ENCODE peak calls at places on chromosomes 2 and 18, in ten cellular contexts. One of them, this sample, is unnamed.
A peak's percentile ranks its signal among the peaks of the same experiment; 100 is the strongest.

GRCh38 chr2:95025406-95026319 is at the start of gene MAL:
- DNase-seq in naive B cell: no peak
- DNase-seq in HuH-7: no peak
- DNase-seq in GM12878: no peak
- DNase-seq in GM04504: no peak
- DNase-seq in posterior vena cava: no peak
- DNase-seq in cardiac muscle cell: peak; percentile 38
- DNase-seq in stimulated activated naive B cell treated with anti-CD40 and anti-IgM and Interleukin-4, amounts not matched to agents 10 μg/mL and 1 μg/mL and 100 μg/mL, for 72 hours: no peak
- DNase-seq in fibroblast of the conjunctiva: no peak
- DNase-seq in mesendoderm: peak; percentile 52
- DNase-seq in this sample: no peak

GRCh38 chr2:169386621-169387235 is 24.4 kb upstream of the LRP2 start:
- DNase-seq in naive B cell: no peak
- DNase-seq in HuH-7: no peak
- DNase-seq in GM12878: no peak
- DNase-seq in GM04504: no peak
- DNase-seq in posterior vena cava: no peak
- DNase-seq in cardiac muscle cell: no peak
- DNase-seq in stimulated activated naive B cell treated with anti-CD40 and anti-IgM and Interleukin-4, amounts not matched to agents 10 μg/mL and 1 μg/mL and 100 μg/mL, for 72 hours: no peak
- DNase-seq in fibroblast of the conjunctiva: no peak
- DNase-seq in mesendoderm: no peak
- DNase-seq in this sample: no peak

GRCh38 chr2:36677995-36678605 is 18.4 kb upstream of the VIT start:
- DNase-seq in naive B cell: no peak
- DNase-seq in HuH-7: no peak
- DNase-seq in GM12878: no peak
- DNase-seq in GM04504: peak; percentile 15
- DNase-seq in posterior vena cava: no peak
- DNase-seq in cardiac muscle cell: no peak
- DNase-seq in stimulated activated naive B cell treated with anti-CD40 and anti-IgM and Interleukin-4, amounts not matched to agents 10 μg/mL and 1 μg/mL and 100 μg/mL, for 72 hours: no peak
- DNase-seq in fibroblast of the conjunctiva: no peak
- DNase-seq in mesendoderm: peak; percentile 25
- DNase-seq in this sample: no peak

GRCh38 chr2:26174691-26175181 is 1.8 kb downstream of the GAREM2 start:
- DNase-seq in naive B cell: no peak
- DNase-seq in HuH-7: no peak
- DNase-seq in GM12878: no peak
- DNase-seq in GM04504: no peak
- DNase-seq in posterior vena cava: no peak
- DNase-seq in cardiac muscle cell: no peak
- DNase-seq in stimulated activated naive B cell treated with anti-CD40 and anti-IgM and Interleukin-4, amounts not matched to agents 10 μg/mL and 1 μg/mL and 100 μg/mL, for 72 hours: no peak
- DNase-seq in fibroblast of the conjunctiva: no peak
- DNase-seq in mesendoderm: no peak
- DNase-seq in this sample: no peak

GRCh38 chr2:8298783-8299182 is 383.1 kb upstream of the ID2 start:
- DNase-seq in naive B cell: peak; percentile 45
- DNase-seq in HuH-7: no peak
- DNase-seq in GM12878: no peak
- DNase-seq in GM04504: no peak
- DNase-seq in posterior vena cava: no peak
- DNase-seq in cardiac muscle cell: no peak
- DNase-seq in stimulated activated naive B cell treated with anti-CD40 and anti-IgM and Interleukin-4, amounts not matched to agents 10 μg/mL and 1 μg/mL and 100 μg/mL, for 72 hours: peak; percentile 43
- DNase-seq in fibroblast of the conjunctiva: no peak
- DNase-seq in mesendoderm: no peak
- DNase-seq in this sample: no peak

GRCh38 chr2:118641711-118642110 is 205.7 kb downstream of the EN1 start:
- DNase-seq in naive B cell: no peak
- DNase-seq in HuH-7: no peak
- DNase-seq in GM12878: no peak
- DNase-seq in GM04504: no peak
- DNase-seq in posterior vena cava: no peak
- DNase-seq in cardiac muscle cell: no peak
- DNase-seq in stimulated activated naive B cell treated with anti-CD40 and anti-IgM and Interleukin-4, amounts not matched to agents 10 μg/mL and 1 μg/mL and 100 μg/mL, for 72 hours: no peak
- DNase-seq in fibroblast of the conjunctiva: no peak
- DNase-seq in mesendoderm: no peak
- DNase-seq in this sample: no peak

GRCh38 chr2:134153481-134153880 is 100.4 kb upstream of the MGAT5 start:
- DNase-seq in naive B cell: no peak
- DNase-seq in HuH-7: no peak
- DNase-seq in GM12878: no peak
- DNase-seq in GM04504: no peak
- DNase-seq in posterior vena cava: no peak
- DNase-seq in cardiac muscle cell: no peak
- DNase-seq in stimulated activated naive B cell treated with anti-CD40 and anti-IgM and Interleukin-4, amounts not matched to agents 10 μg/mL and 1 μg/mL and 100 μg/mL, for 72 hours: no peak
- DNase-seq in fibroblast of the conjunctiva: no peak
- DNase-seq in mesendoderm: no peak
- DNase-seq in this sample: no peak

GRCh38 chr2:172377408-172377807 is 50.0 kb upstream of the ITGA6 start:
- DNase-seq in naive B cell: no peak
- DNase-seq in HuH-7: no peak
- DNase-seq in GM12878: no peak
- DNase-seq in GM04504: no peak
- DNase-seq in posterior vena cava: no peak
- DNase-seq in cardiac muscle cell: no peak
- DNase-seq in stimulated activated naive B cell treated with anti-CD40 and anti-IgM and Interleukin-4, amounts not matched to agents 10 μg/mL and 1 μg/mL and 100 μg/mL, for 72 hours: no peak
- DNase-seq in fibroblast of the conjunctiva: no peak
- DNase-seq in mesendoderm: no peak
- DNase-seq in this sample: no peak

GRCh38 chr2:3238951-3239841 is 138.4 kb downstream of the EIPR1 start:
- DNase-seq in naive B cell: no peak
- DNase-seq in HuH-7: no peak
- DNase-seq in GM12878: no peak
- DNase-seq in GM04504: no peak
- DNase-seq in posterior vena cava: no peak
- DNase-seq in cardiac muscle cell: no peak
- DNase-seq in stimulated activated naive B cell treated with anti-CD40 and anti-IgM and Interleukin-4, amounts not matched to agents 10 μg/mL and 1 μg/mL and 100 μg/mL, for 72 hours: no peak
- DNase-seq in fibroblast of the conjunctiva: no peak
- DNase-seq in mesendoderm: no peak
- DNase-seq in this sample: no peak

GRCh38 chr2:61011649-61012048 is 5.9 kb upstream of the PEX13 start:
- DNase-seq in naive B cell: no peak
- DNase-seq in HuH-7: no peak
- DNase-seq in GM12878: no peak
- DNase-seq in GM04504: no peak
- DNase-seq in posterior vena cava: no peak
- DNase-seq in cardiac muscle cell: no peak
- DNase-seq in stimulated activated naive B cell treated with anti-CD40 and anti-IgM and Interleukin-4, amounts not matched to agents 10 μg/mL and 1 μg/mL and 100 μg/mL, for 72 hours: no peak
- DNase-seq in fibroblast of the conjunctiva: no peak
- DNase-seq in mesendoderm: no peak
- DNase-seq in this sample: no peak

GRCh38 chr2:25817006-25817405 is 61.3 kb downstream of the ASXL2 start:
- DNase-seq in naive B cell: no peak
- DNase-seq in HuH-7: no peak
- DNase-seq in GM12878: no peak
- DNase-seq in GM04504: no peak
- DNase-seq in posterior vena cava: no peak
- DNase-seq in cardiac muscle cell: no peak
- DNase-seq in stimulated activated naive B cell treated with anti-CD40 and anti-IgM and Interleukin-4, amounts not matched to agents 10 μg/mL and 1 μg/mL and 100 μg/mL, for 72 hours: no peak
- DNase-seq in fibroblast of the conjunctiva: no peak
- DNase-seq in mesendoderm: no peak
- DNase-seq in this sample: no peak

GRCh38 chr2:9543557-9543956 is 12.1 kb downstream of the ADAM17 start:
- DNase-seq in naive B cell: no peak
- DNase-seq in HuH-7: no peak
- DNase-seq in GM12878: no peak
- DNase-seq in GM04504: no peak
- DNase-seq in posterior vena cava: no peak
- DNase-seq in cardiac muscle cell: no peak
- DNase-seq in stimulated activated naive B cell treated with anti-CD40 and anti-IgM and Interleukin-4, amounts not matched to agents 10 μg/mL and 1 μg/mL and 100 μg/mL, for 72 hours: no peak
- DNase-seq in fibroblast of the conjunctiva: no peak
- DNase-seq in mesendoderm: no peak
- DNase-seq in this sample: no peak

GRCh38 chr2:31031132-31031706 is 107.0 kb downstream of the GALNT14 start:
- DNase-seq in naive B cell: no peak
- DNase-seq in HuH-7: no peak
- DNase-seq in GM12878: peak; percentile 25
- DNase-seq in GM04504: no peak
- DNase-seq in posterior vena cava: no peak
- DNase-seq in cardiac muscle cell: no peak
- DNase-seq in stimulated activated naive B cell treated with anti-CD40 and anti-IgM and Interleukin-4, amounts not matched to agents 10 μg/mL and 1 μg/mL and 100 μg/mL, for 72 hours: no peak
- DNase-seq in fibroblast of the conjunctiva: no peak
- DNase-seq in mesendoderm: no peak
- DNase-seq in this sample: no peak

GRCh38 chr2:207896525-207897295 is 127.0 kb upstream of the FZD5 start:
- DNase-seq in naive B cell: no peak
- DNase-seq in HuH-7: no peak
- DNase-seq in GM12878: no peak
- DNase-seq in GM04504: no peak
- DNase-seq in posterior vena cava: no peak
- DNase-seq in cardiac muscle cell: no peak
- DNase-seq in stimulated activated naive B cell treated with anti-CD40 and anti-IgM and Interleukin-4, amounts not matched to agents 10 μg/mL and 1 μg/mL and 100 μg/mL, for 72 hours: no peak
- DNase-seq in fibroblast of the conjunctiva: no peak
- DNase-seq in mesendoderm: peak; percentile 79
- DNase-seq in this sample: no peak

GRCh38 chr2:33034784-33035183 is 88.0 kb downstream of the LTBP1 start:
- DNase-seq in naive B cell: no peak
- DNase-seq in HuH-7: no peak
- DNase-seq in GM12878: no peak
- DNase-seq in GM04504: no peak
- DNase-seq in posterior vena cava: no peak
- DNase-seq in cardiac muscle cell: no peak
- DNase-seq in stimulated activated naive B cell treated with anti-CD40 and anti-IgM and Interleukin-4, amounts not matched to agents 10 μg/mL and 1 μg/mL and 100 μg/mL, for 72 hours: no peak
- DNase-seq in fibroblast of the conjunctiva: peak; percentile 64
- DNase-seq in mesendoderm: no peak
- DNase-seq in this sample: peak; percentile 30

GRCh38 chr18:23932385-23933067 is 82.0 kb upstream of the TTC39C start:
- DNase-seq in naive B cell: no peak
- DNase-seq in HuH-7: no peak
- DNase-seq in GM12878: no peak
- DNase-seq in GM04504: peak; percentile 63
- DNase-seq in posterior vena cava: no peak
- DNase-seq in cardiac muscle cell: no peak
- DNase-seq in stimulated activated naive B cell treated with anti-CD40 and anti-IgM and Interleukin-4, amounts not matched to agents 10 μg/mL and 1 μg/mL and 100 μg/mL, for 72 hours: no peak
- DNase-seq in fibroblast of the conjunctiva: no peak
- DNase-seq in mesendoderm: no peak
- DNase-seq in this sample: no peak

GRCh38 chr18:27057459-27058302 is 127.4 kb downstream of the CHST9 start:
- DNase-seq in naive B cell: no peak
- DNase-seq in HuH-7: peak; percentile 14
- DNase-seq in GM12878: no peak
- DNase-seq in GM04504: no peak
- DNase-seq in posterior vena cava: no peak
- DNase-seq in cardiac muscle cell: peak; percentile 5
- DNase-seq in stimulated activated naive B cell treated with anti-CD40 and anti-IgM and Interleukin-4, amounts not matched to agents 10 μg/mL and 1 μg/mL and 100 μg/mL, for 72 hours: no peak
- DNase-seq in fibroblast of the conjunctiva: no peak
- DNase-seq in mesendoderm: no peak
- DNase-seq in this sample: no peak

GRCh38 chr2:47195149-47195548 is 40.0 kb upstream of the STPG4 start:
- DNase-seq in naive B cell: no peak
- DNase-seq in HuH-7: no peak
- DNase-seq in GM12878: no peak
- DNase-seq in GM04504: no peak
- DNase-seq in posterior vena cava: no peak
- DNase-seq in cardiac muscle cell: no peak
- DNase-seq in stimulated activated naive B cell treated with anti-CD40 and anti-IgM and Interleukin-4, amounts not matched to agents 10 μg/mL and 1 μg/mL and 100 μg/mL, for 72 hours: no peak
- DNase-seq in fibroblast of the conjunctiva: no peak
- DNase-seq in mesendoderm: no peak
- DNase-seq in this sample: peak; percentile 86

GRCh38 chr2:30679416-30680088 is 127.7 kb downstream of the CAPN13 start:
- DNase-seq in naive B cell: no peak
- DNase-seq in HuH-7: no peak
- DNase-seq in GM12878: no peak
- DNase-seq in GM04504: no peak
- DNase-seq in posterior vena cava: no peak
- DNase-seq in cardiac muscle cell: no peak
- DNase-seq in stimulated activated naive B cell treated with anti-CD40 and anti-IgM and Interleukin-4, amounts not matched to agents 10 μg/mL and 1 μg/mL and 100 μg/mL, for 72 hours: no peak
- DNase-seq in fibroblast of the conjunctiva: no peak
- DNase-seq in mesendoderm: peak; percentile 73
- DNase-seq in this sample: peak; percentile 73

GRCh38 chr2:144389151-144389929 is 130.6 kb downstream of the ZEB2 start:
- DNase-seq in naive B cell: no peak
- DNase-seq in HuH-7: no peak
- DNase-seq in GM12878: no peak
- DNase-seq in GM04504: no peak
- DNase-seq in posterior vena cava: no peak
- DNase-seq in cardiac muscle cell: no peak
- DNase-seq in stimulated activated naive B cell treated with anti-CD40 and anti-IgM and Interleukin-4, amounts not matched to agents 10 μg/mL and 1 μg/mL and 100 μg/mL, for 72 hours: no peak
- DNase-seq in fibroblast of the conjunctiva: no peak
- DNase-seq in mesendoderm: peak; percentile 72
- DNase-seq in this sample: no peak

GRCh38 chr2:65390134-65390533 is 42.3 kb downstream of the SPRED2 start:
- DNase-seq in naive B cell: peak; percentile 79
- DNase-seq in HuH-7: no peak
- DNase-seq in GM12878: peak; percentile 71
- DNase-seq in GM04504: no peak
- DNase-seq in posterior vena cava: no peak
- DNase-seq in cardiac muscle cell: no peak
- DNase-seq in stimulated activated naive B cell treated with anti-CD40 and anti-IgM and Interleukin-4, amounts not matched to agents 10 μg/mL and 1 μg/mL and 100 μg/mL, for 72 hours: peak; percentile 76
- DNase-seq in fibroblast of the conjunctiva: no peak
- DNase-seq in mesendoderm: no peak
- DNase-seq in this sample: no peak

GRCh38 chr2:97808816-97809215 is 95.4 kb downstream of the ZAP70 start:
- DNase-seq in naive B cell: no peak
- DNase-seq in HuH-7: no peak
- DNase-seq in GM12878: no peak
- DNase-seq in GM04504: no peak
- DNase-seq in posterior vena cava: no peak
- DNase-seq in cardiac muscle cell: no peak
- DNase-seq in stimulated activated naive B cell treated with anti-CD40 and anti-IgM and Interleukin-4, amounts not matched to agents 10 μg/mL and 1 μg/mL and 100 μg/mL, for 72 hours: no peak
- DNase-seq in fibroblast of the conjunctiva: no peak
- DNase-seq in mesendoderm: no peak
- DNase-seq in this sample: no peak

GRCh38 chr2:46939596-46940359 is 24.2 kb upstream of the MCFD2 start:
- DNase-seq in naive B cell: no peak
- DNase-seq in HuH-7: no peak
- DNase-seq in GM12878: no peak
- DNase-seq in GM04504: no peak
- DNase-seq in posterior vena cava: no peak
- DNase-seq in cardiac muscle cell: no peak
- DNase-seq in stimulated activated naive B cell treated with anti-CD40 and anti-IgM and Interleukin-4, amounts not matched to agents 10 μg/mL and 1 μg/mL and 100 μg/mL, for 72 hours: no peak
- DNase-seq in fibroblast of the conjunctiva: no peak
- DNase-seq in mesendoderm: peak; percentile 62
- DNase-seq in this sample: no peak

This sample was measured in HT1080.